ENCODE peak calls at places on chromosomes 1 and 21, in seven cellular contexts. M, N, D, L, R, J and I are unnamed samples.

GRCh38 chr1:24860841-24861240 is 69.2 kb downstream of the RUNX3 start:
- DNase-seq in D (no peak), M (no peak), N (no peak), L (no peak), R (no peak), J (no peak), I (no peak)

GRCh38 chr1:241606544-241606943 is 33.6 kb downstream of the CHML start:
- DNase-seq in J (no peak), L (no peak), M (no peak), D (no peak), N (no peak), R (peak), I (no peak)

GRCh38 chr1:151851886-151852285 is 1.6 kb downstream of the THEM5 start:
- DNase-seq in L (no peak), M (no peak), N (no peak), D (no peak), J (no peak), R (no peak), I (no peak)

GRCh38 chr1:208238710-208239517 is 5.3 kb downstream of the PLXNA2 start:
- DNase-seq in M (no peak), D (no peak), J (no peak), L (no peak), N (no peak), R (peak), I (peak)

GRCh38 chr1:37726191-37726590 is 33.9 kb downstream of the CDCA8 start:
- DNase-seq in R (no peak), N (no peak), J (no peak), M (no peak), D (no peak), L (no peak), I (no peak)

GRCh38 chr1:110687244-110687643 is 12.5 kb upstream of the KCNA3 start:
- DNase-seq in R (no peak), D (no peak), M (no peak), N (peak), J (peak), L (no peak), I (no peak)

GRCh38 chr1:116502915-116503314 is 67.9 kb downstream of the CD58 start:
- DNase-seq in D (no peak), R (no peak), L (no peak), M (no peak), J (no peak), N (no peak), I (no peak)

GRCh38 chr1:203911806-203912205 is 50.4 kb downstream of the SNRPE start:
- DNase-seq in N (no peak), D (no peak), L (no peak), R (peak), J (peak), M (no peak), I (no peak)

GRCh38 chr1:205630241-205630640 is 1.6 kb downstream of the ELK4 start:
- DNase-seq in D (no peak), M (no peak), L (no peak), J (no peak), R (peak), N (no peak), I (no peak)

GRCh38 chr1:169696273-169697100 is 14.9 kb downstream of the SELL start:
- DNase-seq in N (no peak), R (no peak), M (no peak), D (no peak), L (no peak), J (no peak), I (no peak)

GRCh38 chr1:224181453-224181810 is 1.6 kb upstream of the DEGS1 start:
- DNase-seq in D (no peak), L (no peak), R (no peak), N (no peak), J (no peak), M (no peak), I (no peak)

GRCh38 chr1:224185208-224185607 is 2.2 kb downstream of the DEGS1 start:
- DNase-seq in M (no peak), J (no peak), N (no peak), R (no peak), L (no peak), D (no peak), I (no peak)

GRCh38 chr1:224182057-224182865 is 779 bp upstream of the DEGS1 start:
- DNase-seq in M (peak), L (no peak), J (no peak), N (no peak), R (no peak), D (no peak), I (peak)

GRCh38 chr1:224182866-224183590 is at the start of gene DEGS1:
- DNase-seq in D (peak), L (peak), J (no peak), R (peak), M (peak), N (no peak), I (peak)

DNA sequence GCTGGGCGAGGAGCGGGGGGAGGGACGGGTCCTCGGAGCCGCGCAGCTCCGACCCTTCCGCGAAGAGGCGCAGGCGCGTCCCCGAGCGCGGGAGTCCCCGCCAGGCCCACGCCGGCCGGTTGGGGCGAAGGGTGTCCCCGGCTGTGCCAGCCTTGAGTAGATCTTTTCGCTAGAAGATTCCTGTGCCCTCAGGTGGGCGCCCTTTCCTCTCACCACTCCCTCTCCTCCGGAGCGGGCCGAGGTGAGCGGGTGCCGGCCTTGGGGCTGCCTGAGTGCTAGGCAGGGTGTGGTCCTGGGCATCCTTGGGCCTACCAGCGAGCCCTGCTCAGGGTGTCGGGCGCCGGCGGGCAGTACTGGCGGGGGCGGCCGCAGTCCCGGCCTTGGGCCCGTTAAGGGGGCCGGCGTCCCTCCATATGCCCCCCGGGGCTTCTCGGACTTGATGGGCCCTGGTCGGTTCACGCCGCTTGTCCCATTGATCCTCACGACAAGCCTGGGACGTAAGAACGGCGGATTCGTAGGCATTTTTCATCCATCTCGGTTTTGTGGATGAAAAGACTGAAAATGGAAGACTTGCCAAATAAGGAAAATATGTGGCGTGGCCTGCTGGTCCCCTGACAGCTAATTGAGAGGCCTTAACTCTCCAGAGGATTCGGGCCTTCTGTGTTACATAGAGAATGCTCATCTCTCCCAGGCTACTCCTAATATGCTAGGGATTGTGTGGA is 712 bp downstream of the DEGS1 start:
- DNase-seq in J (no peak), R (peak), M (peak), N (no peak), D (peak), L (no peak), I (peak)
- TF ChIP-seq CTCF in J (no peak), R (no peak), M (no peak), N (no peak), D (no peak), L (no peak), I (no peak)

DNA sequence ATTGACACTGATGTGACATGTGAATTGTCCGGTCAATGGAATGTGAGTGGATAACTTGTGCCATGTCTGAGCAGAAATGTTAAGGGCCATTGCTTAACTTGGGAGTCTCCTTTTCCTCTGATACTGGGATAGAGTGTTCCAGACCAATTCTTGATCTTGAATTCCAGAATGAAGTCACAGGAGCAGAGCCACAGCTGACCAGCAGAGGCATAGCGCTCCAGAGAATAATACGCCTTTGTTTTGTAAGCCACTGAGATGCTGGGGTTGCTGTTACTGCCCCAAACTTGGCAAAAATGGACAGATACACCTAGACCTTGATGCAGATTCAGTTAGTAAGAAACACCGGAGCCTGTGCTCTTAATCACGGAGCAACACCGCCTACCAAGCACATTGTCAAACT is 6.3 kb downstream of the KCNJ6 start:
- DNase-seq in R (no peak), N (no peak), D (no peak), L (no peak), J (no peak), M (no peak), I (no peak)
- TF ChIP-seq CTCF in R (no peak), N (peak), D (no peak), L (no peak), J (no peak), M (no peak), I (no peak)

GRCh38 chr21:42850866-42851391 is 28.4 kb downstream of the WDR4 start:
- DNase-seq in J (no peak), R (no peak), M (no peak), D (no peak), L (no peak), N (no peak), I (peak)
- TF ChIP-seq CTCF in J (peak), R (peak), M (peak), D (no peak), L (no peak), N (peak), I (peak)

DNA sequence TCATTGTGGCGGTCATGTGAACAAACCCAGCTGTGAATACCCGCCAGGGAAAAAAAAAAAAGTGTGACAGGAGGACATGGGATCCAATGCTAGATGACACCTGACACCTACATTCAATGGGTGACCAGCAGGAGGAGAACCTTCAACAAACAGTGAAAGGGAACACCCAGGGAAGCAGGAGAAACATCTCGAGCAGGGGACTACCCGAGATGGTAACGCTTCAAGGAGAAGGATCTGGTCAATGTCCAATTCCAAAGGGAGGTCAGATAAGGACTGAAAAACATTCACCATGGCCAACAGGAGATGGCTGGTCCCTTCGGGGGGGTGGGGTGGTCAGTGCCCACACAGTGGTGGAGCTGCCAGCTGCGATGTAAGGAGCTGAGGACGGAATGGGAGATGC is 46.3 kb downstream of the PTPN14 start:
- DNase-seq in D (peak), L (no peak), M (no peak), R (no peak), N (no peak), J (no peak), I (no peak)
- TF ChIP-seq CTCF in D (peak), L (no peak), M (no peak), R (no peak), N (no peak), J (peak), I (no peak)

GRCh38 chr1:94240822-94241221 is 3.4 kb upstream of the ARHGAP29 start:
- DNase-seq in D (no peak), M (no peak), J (no peak), N (no peak), L (no peak), R (no peak), I (no peak)
- TF ChIP-seq CTCF in D (no peak), M (no peak), J (no peak), N (peak), L (no peak), R (peak), I (no peak)

DNA sequence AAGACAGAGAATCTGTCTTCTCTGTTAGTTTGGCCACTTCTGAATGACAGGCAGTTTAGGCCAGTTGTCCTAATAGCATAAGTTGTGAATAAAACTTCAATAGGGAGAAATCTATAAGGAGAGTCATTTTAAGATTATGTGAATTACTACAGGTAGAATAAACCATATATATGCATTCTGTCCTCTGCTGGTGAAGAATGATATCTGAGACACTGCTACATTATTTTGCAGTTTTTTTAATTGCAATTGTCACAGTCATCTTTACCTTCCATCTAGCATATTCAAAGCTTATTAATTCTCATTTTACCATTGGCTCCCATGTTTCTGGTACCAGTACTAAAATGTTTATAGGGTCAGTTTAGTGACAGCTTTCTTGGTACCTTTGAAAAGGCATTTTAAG is 519.6 kb upstream of the DEPDC1 start:
- DNase-seq in N (no peak), R (no peak), M (no peak), J (no peak), D (no peak), L (no peak), I (no peak)
- TF ChIP-seq CTCF in N (no peak), R (peak), M (no peak), J (no peak), D (no peak), L (no peak), I (no peak)

GRCh38 chr1:173499729-173500128 is 22.6 kb downstream of the PRDX6 start:
- DNase-seq in L (no peak), N (no peak), M (no peak), R (no peak), J (no peak), D (no peak), I (no peak)
- TF ChIP-seq CTCF in L (no peak), N (no peak), M (no peak), R (no peak), J (no peak), D (no peak), I (no peak)

GRCh38 chr1:73637275-73637674 is 560.7 kb downstream of the LRRIQ3 start:
- DNase-seq in D (no peak), L (no peak), N (no peak), M (no peak), J (no peak), R (no peak), I (no peak)

GRCh38 chr1:73639494-73639893 is 558.5 kb downstream of the LRRIQ3 start:
- DNase-seq in R (no peak), J (no peak), L (no peak), D (no peak), M (no peak), N (no peak), I (no peak)

GRCh38 chr1:73635021-73635420 is 563.0 kb downstream of the LRRIQ3 start:
- DNase-seq in L (no peak), M (no peak), D (no peak), J (no peak), N (no peak), R (no peak), I (no peak)
- TF ChIP-seq CTCF in L (no peak), M (no peak), D (no peak), J (no peak), N (no peak), R (no peak), I (no peak)

DNA sequence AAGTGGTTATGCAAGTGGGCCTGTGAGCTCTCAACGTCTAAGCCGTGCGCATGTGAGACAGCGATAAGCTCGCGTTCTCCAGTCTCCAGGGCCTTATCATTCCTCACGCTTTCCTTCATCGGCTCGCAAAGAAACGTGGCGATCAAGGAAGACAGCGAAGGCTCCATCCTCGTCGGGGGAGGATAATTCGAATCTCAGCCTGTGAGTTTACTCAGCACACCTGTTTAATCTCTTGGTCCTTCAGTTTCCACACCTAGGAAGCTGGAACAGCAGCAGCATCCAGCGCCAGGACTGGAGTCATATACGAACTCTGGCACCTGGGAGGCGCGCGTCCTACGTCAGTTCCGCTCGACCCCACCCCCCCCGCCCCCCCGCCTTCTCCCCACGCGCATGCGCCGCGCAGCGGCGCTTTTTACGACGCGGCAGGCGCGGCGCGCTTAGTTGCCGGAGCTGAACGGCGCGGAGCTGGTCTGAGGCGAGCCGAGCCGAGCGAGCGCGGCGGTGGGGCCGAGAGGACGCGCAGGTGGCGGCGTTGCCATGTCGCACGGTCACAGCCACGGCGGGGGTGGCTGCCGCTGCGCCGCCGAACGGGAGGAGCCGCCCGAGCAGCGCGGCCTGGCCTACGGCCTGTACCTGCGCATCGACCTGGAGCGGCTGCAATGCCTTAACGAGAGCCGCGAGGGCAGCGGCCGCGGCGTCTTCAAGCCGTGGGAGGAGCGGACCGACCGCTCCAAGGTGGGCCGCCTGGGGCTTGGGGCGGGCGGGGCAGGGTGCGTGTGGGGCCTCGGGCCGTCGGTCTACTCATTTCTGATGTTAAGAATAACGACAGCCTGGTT is at the start of gene PITHD1:
- DNase-seq in J (no peak), R (peak), D (peak), N (peak), M (peak), L (peak), I (peak)
- TF ChIP-seq CTCF in J (no peak), R (no peak), D (no peak), N (no peak), M (no peak), L (no peak), I (no peak)

DNA sequence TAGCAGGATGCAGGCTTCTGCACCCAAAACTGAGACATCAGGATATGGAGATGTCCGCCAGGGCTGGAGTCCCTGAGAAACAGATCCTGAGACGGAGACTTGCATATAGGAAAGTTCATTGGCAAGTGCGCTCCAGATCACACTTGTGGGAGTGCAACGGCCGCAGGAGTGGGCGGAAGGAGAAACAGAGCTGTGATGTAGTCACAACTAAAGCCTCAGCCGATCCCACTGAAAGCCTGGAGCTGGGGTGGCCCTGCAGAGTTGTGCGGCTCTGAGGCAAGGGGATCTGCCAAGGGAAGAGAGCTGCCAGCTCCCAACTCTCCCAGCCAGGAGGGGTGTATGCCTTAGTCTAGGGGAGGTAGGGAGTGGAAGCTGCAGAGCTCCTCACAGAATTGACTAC is 42.0 kb upstream of the PLA2G2C start:
- DNase-seq in L (no peak), M (no peak), R (no peak), J (no peak), N (no peak), D (no peak), I (no peak)
- TF ChIP-seq CTCF in L (no peak), M (no peak), R (no peak), J (no peak), N (no peak), D (no peak), I (no peak)